ENCODE peak calls at places on chromosomes 5 and 9, in four cellular contexts. One of them, this sample, is unnamed.
A peak's percentile ranks its signal among the peaks of the same experiment; 100 is the strongest.

GRCh38 chr9:87337335-87338074 is 160.2 kb upstream of the DAPK1 start:
- DNase-seq in memory B cell: no peak
- DNase-seq in posterior cingulate gyrus: no peak
- DNase-seq in stimulated activated CD8-positive, alpha-beta memory T cell treated with anti-CD3 and anti-CD28 coated beads, Interleukin-7, amount 100 ng/mL, for 1 hour: no peak
- DNase-seq in this sample: no peak

GRCh38 chr5:88957000-88957399 is 74.0 kb upstream of the MEF2C start:
- DNase-seq in memory B cell: no peak
- DNase-seq in posterior cingulate gyrus: no peak
- DNase-seq in stimulated activated CD8-positive, alpha-beta memory T cell treated with anti-CD3 and anti-CD28 coated beads, Interleukin-7, amount 100 ng/mL, for 1 hour: no peak
- DNase-seq in this sample: no peak

GRCh38 chr9:125854553-125855275 is 107.5 kb downstream of the PBX3 start:
- DNase-seq in memory B cell: no peak
- DNase-seq in posterior cingulate gyrus: no peak
- DNase-seq in stimulated activated CD8-positive, alpha-beta memory T cell treated with anti-CD3 and anti-CD28 coated beads, Interleukin-7, amount 100 ng/mL, for 1 hour: no peak
- DNase-seq in this sample: no peak

GRCh38 chr9:70607926-70608325 is 193.5 kb upstream of the KLF9 start:
- DNase-seq in memory B cell: peak; percentile 33
- DNase-seq in posterior cingulate gyrus: no peak
- DNase-seq in stimulated activated CD8-positive, alpha-beta memory T cell treated with anti-CD3 and anti-CD28 coated beads, Interleukin-7, amount 100 ng/mL, for 1 hour: no peak
- DNase-seq in this sample: no peak

GRCh38 chr5:86909896-86910295 is 292.2 kb downstream of the COX7C start:
- DNase-seq in memory B cell: no peak
- DNase-seq in posterior cingulate gyrus: no peak
- DNase-seq in stimulated activated CD8-positive, alpha-beta memory T cell treated with anti-CD3 and anti-CD28 coated beads, Interleukin-7, amount 100 ng/mL, for 1 hour: no peak
- DNase-seq in this sample: no peak

GRCh38 chr5:98638111-98638510 is 135.4 kb upstream of the RGMB start:
- DNase-seq in memory B cell: no peak
- DNase-seq in posterior cingulate gyrus: no peak
- DNase-seq in stimulated activated CD8-positive, alpha-beta memory T cell treated with anti-CD3 and anti-CD28 coated beads, Interleukin-7, amount 100 ng/mL, for 1 hour: no peak
- DNase-seq in this sample: no peak

GRCh38 chr5:10564838-10565784 is 1.2 kb downstream of the ANKRD33B start:
- DNase-seq in memory B cell: no peak
- DNase-seq in posterior cingulate gyrus: no peak
- DNase-seq in stimulated activated CD8-positive, alpha-beta memory T cell treated with anti-CD3 and anti-CD28 coated beads, Interleukin-7, amount 100 ng/mL, for 1 hour: no peak
- DNase-seq in this sample: no peak

GRCh38 chr5:61496406-61497307 is 164.6 kb downstream of the ZSWIM6 start:
- DNase-seq in memory B cell: no peak
- DNase-seq in posterior cingulate gyrus: no peak
- DNase-seq in stimulated activated CD8-positive, alpha-beta memory T cell treated with anti-CD3 and anti-CD28 coated beads, Interleukin-7, amount 100 ng/mL, for 1 hour: no peak
- DNase-seq in this sample: peak; percentile 62

GRCh38 chr5:92505925-92506324 is 1075.1 kb downstream of the NR2F1-AS1 start:
- DNase-seq in memory B cell: no peak
- DNase-seq in posterior cingulate gyrus: no peak
- DNase-seq in stimulated activated CD8-positive, alpha-beta memory T cell treated with anti-CD3 and anti-CD28 coated beads, Interleukin-7, amount 100 ng/mL, for 1 hour: no peak
- DNase-seq in this sample: no peak

GRCh38 chr9:93597871-93598646 is 21.7 kb downstream of the PHF2 start:
- DNase-seq in memory B cell: no peak
- DNase-seq in posterior cingulate gyrus: no peak
- DNase-seq in stimulated activated CD8-positive, alpha-beta memory T cell treated with anti-CD3 and anti-CD28 coated beads, Interleukin-7, amount 100 ng/mL, for 1 hour: no peak
- DNase-seq in this sample: no peak

GRCh38 chr5:6889030-6889429 is 175.8 kb downstream of the TENT4A start:
- DNase-seq in memory B cell: no peak
- DNase-seq in posterior cingulate gyrus: no peak
- DNase-seq in stimulated activated CD8-positive, alpha-beta memory T cell treated with anti-CD3 and anti-CD28 coated beads, Interleukin-7, amount 100 ng/mL, for 1 hour: no peak
- DNase-seq in this sample: no peak

GRCh38 chr9:110472111-110472510 is 107.4 kb downstream of the SVEP1 start:
- DNase-seq in memory B cell: no peak
- DNase-seq in posterior cingulate gyrus: no peak
- DNase-seq in stimulated activated CD8-positive, alpha-beta memory T cell treated with anti-CD3 and anti-CD28 coated beads, Interleukin-7, amount 100 ng/mL, for 1 hour: no peak
- DNase-seq in this sample: peak; percentile 34

GRCh38 chr9:8725635-8726034 is 926.1 kb upstream of the DMAC1 start:
- DNase-seq in memory B cell: no peak
- DNase-seq in posterior cingulate gyrus: no peak
- DNase-seq in stimulated activated CD8-positive, alpha-beta memory T cell treated with anti-CD3 and anti-CD28 coated beads, Interleukin-7, amount 100 ng/mL, for 1 hour: no peak
- DNase-seq in this sample: no peak

GRCh38 chr5:176519810-176520720 is 17.1 kb downstream of the RNF44 start:
- DNase-seq in memory B cell: no peak
- DNase-seq in posterior cingulate gyrus: no peak
- DNase-seq in stimulated activated CD8-positive, alpha-beta memory T cell treated with anti-CD3 and anti-CD28 coated beads, Interleukin-7, amount 100 ng/mL, for 1 hour: no peak
- DNase-seq in this sample: no peak

GRCh38 chr9:128713941-128714573 is 9.9 kb downstream of the ZDHHC12 start:
- DNase-seq in memory B cell: no peak
- DNase-seq in posterior cingulate gyrus: no peak
- DNase-seq in stimulated activated CD8-positive, alpha-beta memory T cell treated with anti-CD3 and anti-CD28 coated beads, Interleukin-7, amount 100 ng/mL, for 1 hour: no peak
- DNase-seq in this sample: no peak

GRCh38 chr5:66207800-66208561 is 63.9 kb downstream of the SREK1 start:
- DNase-seq in memory B cell: no peak
- DNase-seq in posterior cingulate gyrus: no peak
- DNase-seq in stimulated activated CD8-positive, alpha-beta memory T cell treated with anti-CD3 and anti-CD28 coated beads, Interleukin-7, amount 100 ng/mL, for 1 hour: no peak
- DNase-seq in this sample: no peak

GRCh38 chr5:173697931-173698579 is 81.6 kb upstream of the BOD1 start:
- DNase-seq in memory B cell: no peak
- DNase-seq in posterior cingulate gyrus: no peak
- DNase-seq in stimulated activated CD8-positive, alpha-beta memory T cell treated with anti-CD3 and anti-CD28 coated beads, Interleukin-7, amount 100 ng/mL, for 1 hour: no peak
- DNase-seq in this sample: no peak

GRCh38 chr9:95030920-95031662 is 286.4 kb downstream of the FANCC start:
- DNase-seq in memory B cell: no peak
- DNase-seq in posterior cingulate gyrus: no peak
- DNase-seq in stimulated activated CD8-positive, alpha-beta memory T cell treated with anti-CD3 and anti-CD28 coated beads, Interleukin-7, amount 100 ng/mL, for 1 hour: no peak
- DNase-seq in this sample: no peak

GRCh38 chr9:125493861-125494554 is 213.0 kb downstream of the MAPKAP1 start:
- DNase-seq in memory B cell: no peak
- DNase-seq in posterior cingulate gyrus: no peak
- DNase-seq in stimulated activated CD8-positive, alpha-beta memory T cell treated with anti-CD3 and anti-CD28 coated beads, Interleukin-7, amount 100 ng/mL, for 1 hour: no peak
- DNase-seq in this sample: no peak

GRCh38 chr5:609506-609905 is 2.6 kb upstream of the CEP72 start:
- DNase-seq in memory B cell: no peak
- DNase-seq in posterior cingulate gyrus: no peak
- DNase-seq in stimulated activated CD8-positive, alpha-beta memory T cell treated with anti-CD3 and anti-CD28 coated beads, Interleukin-7, amount 100 ng/mL, for 1 hour: no peak
- DNase-seq in this sample: no peak

GRCh38 chr9:105357937-105358336 is 89.9 kb upstream of the FSD1L start:
- DNase-seq in memory B cell: no peak
- DNase-seq in posterior cingulate gyrus: no peak
- DNase-seq in stimulated activated CD8-positive, alpha-beta memory T cell treated with anti-CD3 and anti-CD28 coated beads, Interleukin-7, amount 100 ng/mL, for 1 hour: no peak
- DNase-seq in this sample: no peak

GRCh38 chr5:100790170-100790665 is 112.9 kb downstream of the ST8SIA4 start:
- DNase-seq in memory B cell: no peak
- DNase-seq in posterior cingulate gyrus: no peak
- DNase-seq in stimulated activated CD8-positive, alpha-beta memory T cell treated with anti-CD3 and anti-CD28 coated beads, Interleukin-7, amount 100 ng/mL, for 1 hour: no peak
- DNase-seq in this sample: no peak

GRCh38 chr9:81052846-81053245 is 636.5 kb downstream of the TLE1 start:
- DNase-seq in memory B cell: no peak
- DNase-seq in posterior cingulate gyrus: no peak
- DNase-seq in stimulated activated CD8-positive, alpha-beta memory T cell treated with anti-CD3 and anti-CD28 coated beads, Interleukin-7, amount 100 ng/mL, for 1 hour: no peak
- DNase-seq in this sample: no peak

GRCh38 chr9:108469654-108470053 is 386.1 kb downstream of the ACTL7B start:
- DNase-seq in memory B cell: no peak
- DNase-seq in posterior cingulate gyrus: no peak
- DNase-seq in stimulated activated CD8-positive, alpha-beta memory T cell treated with anti-CD3 and anti-CD28 coated beads, Interleukin-7, amount 100 ng/mL, for 1 hour: no peak
- DNase-seq in this sample: no peak

GRCh38 chr9:114717908-114718486 is 36.0 kb upstream of the TEX48 start:
- DNase-seq in memory B cell: no peak
- DNase-seq in posterior cingulate gyrus: no peak
- DNase-seq in stimulated activated CD8-positive, alpha-beta memory T cell treated with anti-CD3 and anti-CD28 coated beads, Interleukin-7, amount 100 ng/mL, for 1 hour: no peak
- DNase-seq in this sample: no peak

GRCh38 chr5:175383350-175383749 is 60.6 kb downstream of the DRD1 start:
- DNase-seq in memory B cell: no peak
- DNase-seq in posterior cingulate gyrus: no peak
- DNase-seq in stimulated activated CD8-positive, alpha-beta memory T cell treated with anti-CD3 and anti-CD28 coated beads, Interleukin-7, amount 100 ng/mL, for 1 hour: no peak
- DNase-seq in this sample: no peak

GRCh38 chr5:99169309-99169708 is 240.5 kb upstream of the CHD1 start:
- DNase-seq in memory B cell: no peak
- DNase-seq in posterior cingulate gyrus: no peak
- DNase-seq in stimulated activated CD8-positive, alpha-beta memory T cell treated with anti-CD3 and anti-CD28 coated beads, Interleukin-7, amount 100 ng/mL, for 1 hour: no peak
- DNase-seq in this sample: no peak

GRCh38 chr9:127767909-127768331 is 10.5 kb downstream of the SH2D3C start:
- DNase-seq in memory B cell: no peak
- DNase-seq in posterior cingulate gyrus: no peak
- DNase-seq in stimulated activated CD8-positive, alpha-beta memory T cell treated with anti-CD3 and anti-CD28 coated beads, Interleukin-7, amount 100 ng/mL, for 1 hour: no peak
- DNase-seq in this sample: no peak

GRCh38 chr5:139711067-139711851 is 63.1 kb downstream of the CXXC5 start:
- DNase-seq in memory B cell: no peak
- DNase-seq in posterior cingulate gyrus: peak; percentile 69
- DNase-seq in stimulated activated CD8-positive, alpha-beta memory T cell treated with anti-CD3 and anti-CD28 coated beads, Interleukin-7, amount 100 ng/mL, for 1 hour: no peak
- DNase-seq in this sample: peak; percentile 81

GRCh38 chr5:7886849-7887460 is 18.0 kb downstream of the MTRR start:
- DNase-seq in memory B cell: peak; percentile 20
- DNase-seq in posterior cingulate gyrus: no peak
- DNase-seq in stimulated activated CD8-positive, alpha-beta memory T cell treated with anti-CD3 and anti-CD28 coated beads, Interleukin-7, amount 100 ng/mL, for 1 hour: no peak
- DNase-seq in this sample: peak; percentile 19

GRCh38 chr5:91998774-91999173 is 615.7 kb upstream of the ARRDC3 start:
- DNase-seq in memory B cell: no peak
- DNase-seq in posterior cingulate gyrus: no peak
- DNase-seq in stimulated activated CD8-positive, alpha-beta memory T cell treated with anti-CD3 and anti-CD28 coated beads, Interleukin-7, amount 100 ng/mL, for 1 hour: no peak
- DNase-seq in this sample: no peak

GRCh38 chr9:135152608-135153337 is 65.3 kb downstream of the OLFM1 start:
- DNase-seq in memory B cell: no peak
- DNase-seq in posterior cingulate gyrus: no peak
- DNase-seq in stimulated activated CD8-positive, alpha-beta memory T cell treated with anti-CD3 and anti-CD28 coated beads, Interleukin-7, amount 100 ng/mL, for 1 hour: no peak
- DNase-seq in this sample: no peak

GRCh38 chr5:170147051-170147785 is 41.5 kb downstream of the FOXI1 start:
- DNase-seq in memory B cell: no peak
- DNase-seq in posterior cingulate gyrus: no peak
- DNase-seq in stimulated activated CD8-positive, alpha-beta memory T cell treated with anti-CD3 and anti-CD28 coated beads, Interleukin-7, amount 100 ng/mL, for 1 hour: no peak
- DNase-seq in this sample: no peak

GRCh38 chr9:129318121-129319075 is 140.3 kb upstream of the IER5L start:
- DNase-seq in memory B cell: no peak
- DNase-seq in posterior cingulate gyrus: peak; percentile 7
- DNase-seq in stimulated activated CD8-positive, alpha-beta memory T cell treated with anti-CD3 and anti-CD28 coated beads, Interleukin-7, amount 100 ng/mL, for 1 hour: no peak
- DNase-seq in this sample: no peak

GRCh38 chr5:78518365-78519197 is 130.0 kb downstream of the LHFPL2 start:
- DNase-seq in memory B cell: no peak
- DNase-seq in posterior cingulate gyrus: no peak
- DNase-seq in stimulated activated CD8-positive, alpha-beta memory T cell treated with anti-CD3 and anti-CD28 coated beads, Interleukin-7, amount 100 ng/mL, for 1 hour: no peak
- DNase-seq in this sample: no peak

GRCh38 chr9:14316574-14317304 is 2.8 kb upstream of the NFIB start:
- DNase-seq in memory B cell: no peak
- DNase-seq in posterior cingulate gyrus: no peak
- DNase-seq in stimulated activated CD8-positive, alpha-beta memory T cell treated with anti-CD3 and anti-CD28 coated beads, Interleukin-7, amount 100 ng/mL, for 1 hour: no peak
- DNase-seq in this sample: peak; percentile 53

This sample was measured in cerebellum.